ENCODE peak calls at places on chromosomes 7 and 10, in seven cellular contexts. One of them, this sample, is unnamed.

GRCh38 chr10:48821692-48822091 is 117.9 kb downstream of the LRRC18 start:
- DNase-seq in breast epithelium: no peak
- DNase-seq in body of pancreas: no peak
- DNase-seq in lower leg skin: no peak
- DNase-seq in aorta: no peak
- DNase-seq in AG04450: no peak
- DNase-seq in heart left ventricle: no peak
- DNase-seq in this sample: no peak

GRCh38 chr10:17219024-17219423 is 9.0 kb upstream of the VIM start:
- DNase-seq in breast epithelium: no peak
- DNase-seq in body of pancreas: no peak
- DNase-seq in lower leg skin: no peak
- DNase-seq in aorta: no peak
- DNase-seq in AG04450: no peak
- DNase-seq in heart left ventricle: no peak
- DNase-seq in this sample: no peak

GRCh38 chr7:32427769-32428291 is 62.4 kb downstream of the LSM5 start:
- DNase-seq in breast epithelium: peak
- DNase-seq in body of pancreas: peak
- DNase-seq in lower leg skin: peak
- DNase-seq in aorta: peak
- DNase-seq in AG04450: peak
- DNase-seq in heart left ventricle: peak
- DNase-seq in this sample: peak

GRCh38 chr7:272108-272615 is 17.8 kb upstream of the FOXL3 start:
- DNase-seq in breast epithelium: no peak
- DNase-seq in body of pancreas: no peak
- DNase-seq in lower leg skin: no peak
- DNase-seq in aorta: peak
- DNase-seq in AG04450: no peak
- DNase-seq in heart left ventricle: peak
- DNase-seq in this sample: no peak

GRCh38 chr10:71213127-71213616 is 802 bp downstream of the UNC5B start:
- DNase-seq in breast epithelium: peak
- DNase-seq in body of pancreas: peak
- DNase-seq in lower leg skin: peak
- DNase-seq in aorta: peak
- DNase-seq in AG04450: no peak
- DNase-seq in heart left ventricle: no peak
- DNase-seq in this sample: peak

GRCh38 chr10:43557214-43557613 is 17.2 kb downstream of the ZNF239 start:
- DNase-seq in breast epithelium: no peak
- DNase-seq in body of pancreas: no peak
- DNase-seq in lower leg skin: no peak
- DNase-seq in aorta: no peak
- DNase-seq in AG04450: no peak
- DNase-seq in heart left ventricle: no peak
- DNase-seq in this sample: no peak

GRCh38 chr10:108612485-108612884 is 1310.8 kb downstream of the XPNPEP1 start:
- DNase-seq in breast epithelium: no peak
- DNase-seq in body of pancreas: no peak
- DNase-seq in lower leg skin: no peak
- DNase-seq in aorta: no peak
- DNase-seq in AG04450: no peak
- DNase-seq in heart left ventricle: no peak
- DNase-seq in this sample: no peak

GRCh38 chr7:115682507-115682906 is 348.1 kb downstream of the TFEC start:
- DNase-seq in breast epithelium: no peak
- DNase-seq in body of pancreas: no peak
- DNase-seq in lower leg skin: no peak
- DNase-seq in aorta: no peak
- DNase-seq in AG04450: no peak
- DNase-seq in heart left ventricle: no peak
- DNase-seq in this sample: no peak

GRCh38 chr7:17948503-17949238 is 8.4 kb upstream of the SNX13 start:
- DNase-seq in breast epithelium: no peak
- DNase-seq in body of pancreas: no peak
- DNase-seq in lower leg skin: no peak
- DNase-seq in aorta: no peak
- DNase-seq in AG04450: no peak
- DNase-seq in heart left ventricle: no peak
- DNase-seq in this sample: no peak

GRCh38 chr10:80186364-80187012 is 18.8 kb downstream of the ANXA11 start:
- DNase-seq in breast epithelium: no peak
- DNase-seq in body of pancreas: no peak
- DNase-seq in lower leg skin: no peak
- DNase-seq in aorta: peak
- DNase-seq in AG04450: no peak
- DNase-seq in heart left ventricle: peak
- DNase-seq in this sample: peak

GRCh38 chr10:102413053-102413705 is 5.4 kb downstream of the PSD start:
- DNase-seq in breast epithelium: no peak
- DNase-seq in body of pancreas: no peak
- DNase-seq in lower leg skin: no peak
- DNase-seq in aorta: no peak
- DNase-seq in AG04450: no peak
- DNase-seq in heart left ventricle: no peak
- DNase-seq in this sample: no peak

GRCh38 chr7:44906980-44907379 is 21.6 kb upstream of the PURB start:
- DNase-seq in breast epithelium: no peak
- DNase-seq in body of pancreas: no peak
- DNase-seq in lower leg skin: no peak
- DNase-seq in aorta: no peak
- DNase-seq in AG04450: no peak
- DNase-seq in heart left ventricle: no peak
- DNase-seq in this sample: no peak

GRCh38 chr10:71077143-71077581 is 135.2 kb upstream of the UNC5B start:
- DNase-seq in breast epithelium: no peak
- DNase-seq in body of pancreas: peak
- DNase-seq in lower leg skin: no peak
- DNase-seq in aorta: no peak
- DNase-seq in AG04450: no peak
- DNase-seq in heart left ventricle: peak
- DNase-seq in this sample: peak

GRCh38 chr7:7221602-7222038 is 39.3 kb downstream of the C1GALT1 start:
- DNase-seq in breast epithelium: no peak
- DNase-seq in body of pancreas: no peak
- DNase-seq in lower leg skin: no peak
- DNase-seq in aorta: no peak
- DNase-seq in AG04450: peak
- DNase-seq in heart left ventricle: peak
- DNase-seq in this sample: no peak

GRCh38 chr10:16316733-16317132 is 120.1 kb upstream of the PTER start:
- DNase-seq in breast epithelium: no peak
- DNase-seq in body of pancreas: no peak
- DNase-seq in lower leg skin: no peak
- DNase-seq in aorta: no peak
- DNase-seq in AG04450: no peak
- DNase-seq in heart left ventricle: no peak
- DNase-seq in this sample: no peak

GRCh38 chr7:98613601-98614425 is 3.3 kb upstream of the NPTX2 start:
- DNase-seq in breast epithelium: no peak
- DNase-seq in body of pancreas: no peak
- DNase-seq in lower leg skin: no peak
- DNase-seq in aorta: no peak
- DNase-seq in AG04450: no peak
- DNase-seq in heart left ventricle: no peak
- DNase-seq in this sample: no peak

GRCh38 chr10:13847201-13847631 is 260.5 kb downstream of the PRPF18 start:
- DNase-seq in breast epithelium: no peak
- DNase-seq in body of pancreas: no peak
- DNase-seq in lower leg skin: no peak
- DNase-seq in aorta: no peak
- DNase-seq in AG04450: no peak
- DNase-seq in heart left ventricle: no peak
- DNase-seq in this sample: no peak

GRCh38 chr10:109174526-109174925 is 748.8 kb downstream of the XPNPEP1 start:
- DNase-seq in breast epithelium: no peak
- DNase-seq in body of pancreas: no peak
- DNase-seq in lower leg skin: no peak
- DNase-seq in aorta: no peak
- DNase-seq in AG04450: no peak
- DNase-seq in heart left ventricle: no peak
- DNase-seq in this sample: no peak

GRCh38 chr10:102654969-102655368 is 10.7 kb downstream of the TRIM8 start:
- DNase-seq in breast epithelium: no peak
- DNase-seq in body of pancreas: no peak
- DNase-seq in lower leg skin: no peak
- DNase-seq in aorta: no peak
- DNase-seq in AG04450: no peak
- DNase-seq in heart left ventricle: peak
- DNase-seq in this sample: no peak

GRCh38 chr10:75234683-75235374 is 928 bp downstream of the COMTD1 start:
- DNase-seq in breast epithelium: no peak
- DNase-seq in body of pancreas: no peak
- DNase-seq in lower leg skin: no peak
- DNase-seq in aorta: peak
- DNase-seq in AG04450: no peak
- DNase-seq in heart left ventricle: no peak
- DNase-seq in this sample: no peak

GRCh38 chr10:75236178-75236825 is 545 bp upstream of the COMTD1 start:
- DNase-seq in breast epithelium: no peak
- DNase-seq in body of pancreas: no peak
- DNase-seq in lower leg skin: no peak
- DNase-seq in aorta: no peak
- DNase-seq in AG04450: no peak
- DNase-seq in heart left ventricle: no peak
- DNase-seq in this sample: no peak

GRCh38 chr10:75233444-75234016 is 2.2 kb downstream of the COMTD1 start:
- DNase-seq in breast epithelium: no peak
- DNase-seq in body of pancreas: peak
- DNase-seq in lower leg skin: no peak
- DNase-seq in aorta: no peak
- DNase-seq in AG04450: no peak
- DNase-seq in heart left ventricle: no peak
- DNase-seq in this sample: no peak

GRCh38 chr10:75235375-75236177 is at the start of gene COMTD1:
- DNase-seq in breast epithelium: peak
- DNase-seq in body of pancreas: peak
- DNase-seq in lower leg skin: peak
- DNase-seq in aorta: peak
- DNase-seq in AG04450: peak
- DNase-seq in heart left ventricle: peak
- DNase-seq in this sample: peak

DNA sequence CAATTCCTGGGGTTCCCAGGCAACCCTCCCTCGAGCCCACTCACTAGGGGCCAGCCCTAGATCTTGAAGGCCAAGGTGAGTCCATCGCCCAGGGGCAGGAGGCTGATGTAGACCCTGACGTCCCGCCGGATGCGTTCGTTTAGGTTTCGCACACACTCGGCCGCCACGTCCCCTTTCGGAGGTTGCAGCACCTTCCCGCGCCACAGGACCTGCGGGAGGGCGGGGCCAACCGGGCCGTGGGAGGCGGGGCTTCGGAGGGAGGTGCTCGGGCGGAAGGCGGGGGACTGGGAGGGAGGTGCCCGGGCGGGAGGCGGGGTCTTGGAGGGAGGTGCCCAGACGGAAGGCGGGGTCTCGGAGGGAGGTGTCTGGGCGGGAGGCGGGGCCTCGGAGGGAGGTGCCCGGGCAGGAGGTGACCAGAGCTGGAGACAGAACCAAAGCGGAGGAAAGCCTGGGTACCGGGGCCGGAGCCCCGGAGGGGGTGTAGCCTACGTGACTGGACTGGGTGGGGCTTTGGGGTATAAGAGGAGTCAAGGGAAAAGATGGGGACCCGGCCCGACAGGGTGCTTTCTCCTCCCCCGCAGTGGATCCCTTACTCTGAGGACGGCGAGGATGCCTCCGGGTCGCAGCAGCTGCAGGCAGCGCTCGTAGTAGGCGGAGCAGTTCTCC is 1.6 kb downstream of the COMTD1 start:
- DNase-seq in breast epithelium: peak
- DNase-seq in body of pancreas: peak
- DNase-seq in lower leg skin: peak
- DNase-seq in aorta: peak
- DNase-seq in AG04450: peak
- DNase-seq in heart left ventricle: peak
- DNase-seq in this sample: peak
- H3K4me3 ChIP-seq in breast epithelium: peak
- H3K4me3 ChIP-seq in body of pancreas: peak
- H3K4me3 ChIP-seq in lower leg skin: peak
- H3K4me3 ChIP-seq in aorta: peak
- H3K4me3 ChIP-seq in AG04450: peak
- H3K4me3 ChIP-seq in heart left ventricle: peak
- H3K4me3 ChIP-seq in this sample: peak

GRCh38 chr7:129948338-129948737 is 4.4 kb downstream of the UBE2H start:
- DNase-seq in breast epithelium: peak
- DNase-seq in body of pancreas: no peak
- DNase-seq in lower leg skin: no peak
- DNase-seq in aorta: no peak
- DNase-seq in AG04450: no peak
- DNase-seq in heart left ventricle: no peak
- DNase-seq in this sample: no peak
- H3K4me3 ChIP-seq in breast epithelium: peak
- H3K4me3 ChIP-seq in body of pancreas: no peak
- H3K4me3 ChIP-seq in lower leg skin: no peak
- H3K4me3 ChIP-seq in aorta: no peak
- H3K4me3 ChIP-seq in AG04450: peak
- H3K4me3 ChIP-seq in heart left ventricle: no peak
- H3K4me3 ChIP-seq in this sample: no peak

GRCh38 chr10:132913559-132914115 is 28.7 kb downstream of the CFAP46 start:
- DNase-seq in breast epithelium: no peak
- DNase-seq in body of pancreas: no peak
- DNase-seq in lower leg skin: no peak
- DNase-seq in aorta: peak
- DNase-seq in AG04450: no peak
- DNase-seq in heart left ventricle: peak
- DNase-seq in this sample: no peak

GRCh38 chr10:132910901-132911711 is 31.3 kb downstream of the CFAP46 start:
- DNase-seq in breast epithelium: no peak
- DNase-seq in body of pancreas: no peak
- DNase-seq in lower leg skin: no peak
- DNase-seq in aorta: peak
- DNase-seq in AG04450: no peak
- DNase-seq in heart left ventricle: no peak
- DNase-seq in this sample: no peak

GRCh38 chr10:132911712-132912097 is 30.7 kb downstream of the CFAP46 start:
- DNase-seq in breast epithelium: no peak
- DNase-seq in body of pancreas: no peak
- DNase-seq in lower leg skin: no peak
- DNase-seq in aorta: peak
- DNase-seq in AG04450: no peak
- DNase-seq in heart left ventricle: no peak
- DNase-seq in this sample: peak

GRCh38 chr10:132912685-132913558 is 29.4 kb downstream of the CFAP46 start:
- DNase-seq in breast epithelium: no peak
- DNase-seq in body of pancreas: no peak
- DNase-seq in lower leg skin: no peak
- DNase-seq in aorta: peak
- DNase-seq in AG04450: no peak
- DNase-seq in heart left ventricle: no peak
- DNase-seq in this sample: peak

GRCh38 chr10:132912225-132912684 is 30.1 kb downstream of the CFAP46 start:
- DNase-seq in breast epithelium: no peak
- DNase-seq in body of pancreas: no peak
- DNase-seq in lower leg skin: no peak
- DNase-seq in aorta: no peak
- DNase-seq in AG04450: no peak
- DNase-seq in heart left ventricle: no peak
- DNase-seq in this sample: no peak
- H3K4me3 ChIP-seq in breast epithelium: no peak
- H3K4me3 ChIP-seq in body of pancreas: no peak
- H3K4me3 ChIP-seq in lower leg skin: no peak
- H3K4me3 ChIP-seq in aorta: no peak
- H3K4me3 ChIP-seq in AG04450: no peak
- H3K4me3 ChIP-seq in heart left ventricle: no peak
- H3K4me3 ChIP-seq in this sample: no peak

GRCh38 chr7:30084195-30084594 is 50.6 kb upstream of the MTURN start:
- DNase-seq in breast epithelium: no peak
- DNase-seq in body of pancreas: no peak
- DNase-seq in lower leg skin: no peak
- DNase-seq in aorta: no peak
- DNase-seq in AG04450: no peak
- DNase-seq in heart left ventricle: no peak
- DNase-seq in this sample: no peak
- H3K4me3 ChIP-seq in breast epithelium: no peak
- H3K4me3 ChIP-seq in body of pancreas: no peak
- H3K4me3 ChIP-seq in lower leg skin: no peak
- H3K4me3 ChIP-seq in aorta: no peak
- H3K4me3 ChIP-seq in AG04450: no peak
- H3K4me3 ChIP-seq in heart left ventricle: no peak
- H3K4me3 ChIP-seq in this sample: no peak

This sample was measured in tibial artery.